ENCODE peak calls at places on chromosomes 6 and 20, in ten cellular contexts. T is DND-41, O is GM23248, Z is dorsolateral prefrontal cortex, U is pancreas, I is astrocyte, D is cardiac muscle cell, C is endodermal cell, F is IMR-90, S is Panc1. G is an unnamed sample.
A peak's percentile ranks its signal among the peaks of the same experiment; 100 is the strongest.

GRCh38 chr20:5608448-5609161 is 141.6 kb upstream of the SHLD1 start:
- DNase-seq in T (no peak), S (no peak), U (no peak), D (peak; percentile 53), O (peak; percentile 73), I (peak; percentile 31), Z (no peak), F (peak; percentile 62), C (no peak), G (no peak)

GRCh38 chr6:156449569-156449968 is 327.6 kb upstream of the ARID1B start:
- DNase-seq in O (no peak), S (no peak), D (no peak), T (no peak), I (no peak), C (no peak), F (no peak), Z (no peak), U (no peak), G (no peak)

GRCh38 chr6:130212215-130212874 is 10.4 kb downstream of the SAMD3 start:
- DNase-seq in F (no peak), T (no peak), S (no peak), I (no peak), D (no peak), O (no peak), U (no peak), Z (no peak), C (no peak), G (no peak)

GRCh38 chr6:86937219-86938079 is at the start of gene HTR1E:
- DNase-seq in Z (peak; percentile 28), I (peak; percentile 8), F (peak; percentile 2), C (peak; percentile 97), U (peak; percentile 68), D (peak; percentile 39), O (peak; percentile 48), T (no peak), S (no peak), G (peak; percentile 31)

GRCh38 chr6:31246051-31246495 is 25.8 kb downstream of the HLA-C start:
- DNase-seq in T (no peak), U (no peak), I (peak; percentile 64), C (no peak), Z (no peak), O (peak; percentile 83), F (peak; percentile 84), S (peak; percentile 67), D (peak; percentile 40), G (peak; percentile 79)

GRCh38 chr6:124961784-124962611 is at the start of gene RNF217:
- DNase-seq in I (peak; percentile 70), C (peak; percentile 81), D (peak; percentile 83), S (no peak), O (peak; percentile 77), F (peak; percentile 76), Z (peak; percentile 28), T (no peak), U (peak; percentile 80), G (peak; percentile 52)

GRCh38 chr6:28141500-28142329 is at the start of gene ZKSCAN8:
- DNase-seq in S (peak; percentile 80), F (peak; percentile 86), D (peak; percentile 91), U (peak; percentile 89), O (peak; percentile 88), C (peak; percentile 97), I (peak; percentile 85), T (peak; percentile 79), Z (peak; percentile 62), G (peak; percentile 85)

GRCh38 chr20:13412806-13413445 is 191.9 kb downstream of the ISM1 start:
- DNase-seq in O (no peak), U (no peak), I (no peak), F (peak; percentile 15), S (no peak), C (no peak), Z (no peak), T (no peak), D (no peak), G (no peak)

GRCh38 chr6:45677381-45677992 is 299.8 kb upstream of the SUPT3H start:
- DNase-seq in Z (no peak), U (no peak), S (no peak), C (peak; percentile 31), I (peak; percentile 64), D (peak; percentile 70), T (peak; percentile 86), O (no peak), F (peak; percentile 66), G (peak; percentile 86)

GRCh38 chr6:148465654-148466053 is 123.0 kb downstream of the SASH1 start:
- DNase-seq in Z (no peak), U (no peak), D (no peak), F (no peak), C (no peak), O (no peak), S (no peak), T (no peak), I (no peak), G (no peak)

GRCh38 chr6:109460161-109460830 is 4.7 kb upstream of the MICAL1 start:
- DNase-seq in O (no peak), F (no peak), T (no peak), Z (no peak), I (no peak), U (no peak), S (no peak), C (no peak), D (no peak), G (no peak)

GRCh38 chr6:2980465-2980855 is 9.1 kb upstream of the SERPINB6 start:
- DNase-seq in U (no peak), Z (no peak), F (no peak), I (no peak), S (no peak), C (peak; percentile 46), O (no peak), D (no peak), T (no peak), G (no peak)

GRCh38 chr20:766906-767305 is 1.4 kb downstream of the SLC52A3 start:
- DNase-seq in D (no peak), C (no peak), T (no peak), Z (no peak), U (no peak), O (no peak), S (no peak), I (no peak), F (no peak), G (no peak)

DNA sequence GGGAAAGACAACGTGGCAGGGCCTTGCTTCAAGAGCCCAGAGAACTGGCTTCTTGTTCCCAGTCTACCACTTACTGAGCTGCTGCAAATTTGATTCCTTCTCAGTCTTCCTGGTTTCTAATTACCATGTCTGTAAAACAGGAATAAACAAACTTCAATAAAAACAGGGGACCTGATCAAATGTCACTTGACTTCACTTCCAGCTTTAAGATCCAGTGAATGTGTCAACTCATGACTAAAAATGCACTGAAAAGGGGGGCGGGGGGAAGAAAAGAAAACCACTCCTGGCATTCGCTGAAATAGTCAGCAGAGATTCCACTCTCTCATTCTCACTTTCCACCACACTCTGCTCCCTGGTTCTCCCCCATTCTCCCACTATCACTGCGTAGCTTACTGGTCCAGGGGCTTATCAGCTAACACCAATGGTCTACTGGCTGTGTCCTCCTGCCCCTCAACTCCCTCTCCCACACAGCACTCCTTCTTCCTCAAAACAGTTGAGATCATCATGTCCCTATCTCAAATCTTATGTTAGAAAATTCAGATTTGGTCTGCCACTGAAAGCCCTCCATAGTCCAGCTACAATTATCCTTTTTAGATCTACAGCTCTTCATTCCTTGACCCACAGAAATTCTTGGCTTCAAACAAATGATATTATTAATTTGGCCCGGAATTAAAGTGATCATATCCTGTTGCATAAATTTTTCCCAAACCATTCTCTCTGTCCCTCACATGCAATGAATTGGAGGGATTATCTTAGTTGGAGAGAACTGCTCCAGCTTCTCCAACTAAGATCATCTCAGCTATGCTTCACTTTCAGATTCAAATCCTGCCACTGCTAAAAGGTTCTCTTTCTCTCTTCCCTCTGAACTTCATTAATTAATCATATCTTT is 494.4 kb upstream of the MARCKS start:
- DNase-seq in O (peak; percentile 53), S (no peak), C (no peak), T (no peak), D (peak; percentile 36), Z (no peak), F (peak; percentile 20), U (no peak), I (peak; percentile 55), G (peak; percentile 73)
- H3K4me3 ChIP-seq in O (no peak overlapping the region), S (no peak overlapping the region), C (no peak overlapping the region), T (no peak overlapping the region), D (no peak overlapping the region), Z (no peak overlapping the region), F (no peak overlapping the region), U (no peak overlapping the region), I (no peak overlapping the region), G (no peak overlapping the region)

DNA sequence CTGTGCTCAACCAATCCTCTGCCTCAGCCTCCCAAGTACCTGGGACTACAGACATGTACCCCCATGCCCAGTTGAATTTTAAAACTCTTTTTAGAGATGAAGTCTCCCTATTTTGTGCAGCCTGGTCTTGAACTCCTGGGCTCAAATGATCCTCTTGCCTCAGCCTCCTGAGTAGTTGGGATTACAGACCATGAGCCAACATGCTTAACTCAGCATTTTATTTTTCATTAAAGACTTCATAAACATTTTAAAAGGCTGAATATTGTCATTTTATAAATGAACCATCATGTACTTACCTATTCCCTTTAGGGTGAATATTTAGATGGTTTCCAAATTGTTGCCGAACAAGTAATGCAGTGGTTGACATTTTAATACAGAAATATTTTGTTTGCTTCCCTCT is 16.5 kb upstream of the IFNGR1 start:
- DNase-seq in D (no peak), S (no peak), C (no peak), U (no peak), F (no peak), Z (no peak), O (no peak), I (no peak), T (no peak), G (no peak)
- H3K27ac ChIP-seq in D (no peak overlapping the region), S (no peak overlapping the region), C (no peak overlapping the region), U (no peak overlapping the region), F (no peak overlapping the region), Z (no peak overlapping the region), O (no peak overlapping the region), I (no peak overlapping the region), T (no peak overlapping the region), G (no peak overlapping the region)

DNA sequence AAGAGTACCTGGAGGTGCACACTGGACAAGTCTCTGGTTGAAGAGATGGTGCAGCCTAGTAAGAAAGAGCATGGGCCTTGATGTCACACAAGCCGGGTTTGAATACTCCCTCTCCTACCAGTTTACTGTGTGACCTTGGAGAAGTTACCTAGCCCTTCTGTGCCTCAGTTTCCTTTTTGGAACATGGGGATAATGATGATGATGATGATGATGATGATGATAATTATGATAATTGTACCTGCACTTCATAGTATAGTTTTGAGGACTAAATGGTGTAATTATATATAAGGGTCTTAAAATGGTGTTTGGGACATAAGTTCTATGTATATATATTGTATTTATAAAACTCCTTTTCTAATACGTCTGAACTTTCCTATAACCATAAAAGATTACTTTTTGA is 41.7 kb downstream of the POPDC3 start:
- DNase-seq in U (no peak), D (no peak), T (no peak), C (no peak), F (no peak), O (no peak), Z (no peak), I (no peak), S (no peak), G (no peak)
- H3K4me3 ChIP-seq in U (no peak overlapping the region), D (no peak overlapping the region), T (no peak overlapping the region), C (no peak overlapping the region), F (no peak overlapping the region), O (no peak overlapping the region), Z (no peak overlapping the region), I (no peak overlapping the region), S (no peak overlapping the region), G (no peak overlapping the region)

GRCh38 chr20:36861625-36861874 is 14.4 kb upstream of the TLDC2 start:
- DNase-seq in F (no peak), C (no peak), T (no peak), I (no peak), D (no peak), Z (no peak), O (peak; percentile 53), U (no peak), S (no peak), G (no peak)
- H3K27ac ChIP-seq in F (peak overlapping the region; percentile 76), C (no peak overlapping the region), T (peak overlapping the region; percentile 8), I (peak overlapping the region; percentile 58), D (no peak overlapping the region), Z (peak overlapping the region; percentile 94), O (peak overlapping the region; percentile 74), U (no peak overlapping the region), S (peak overlapping the region; percentile 94), G (no peak overlapping the region)

G was measured in brain microvascular endothelial cell.